ENCODE peak calls at places on chromosome 22, in seven cellular contexts. T is AG10803, L is upper lobe of right lung, G is IMR-90, D is GM13976, C is astrocyte, F is cardiac fibroblast. X is an unnamed sample.

GRCh38 chr22:45918455-45919370 is 58.2 kb downstream of the WNT7B start:
- DNase-seq in T (no peak), L (no peak), G (no peak), D (no peak), C (peak), F (peak), X (no peak)

GRCh38 chr22:49764151-49764581 is 63.5 kb downstream of the BRD1 start:
- DNase-seq in T (peak), L (peak), G (no peak), D (no peak), C (no peak), F (no peak), X (no peak)

GRCh38 chr22:28978158-28978557 is 83.5 kb downstream of the C22orf31 start:
- DNase-seq in T (no peak), L (no peak), G (peak), D (no peak), C (peak), F (peak), X (no peak)

GRCh38 chr22:22241554-22241898 is 3.1 kb upstream of the VPREB1 start:
- DNase-seq in T (no peak), L (no peak), G (no peak), D (no peak), C (no peak), F (no peak), X (no peak)

GRCh38 chr22:28883917-28884753 is 763 bp downstream of the ZNRF3 start:
- DNase-seq in T (peak), L (peak), G (peak), D (peak), C (no peak), F (peak), X (peak)

GRCh38 chr22:26883393-26883792 is 226.0 kb downstream of the MIAT start:
- DNase-seq in T (no peak), L (no peak), G (no peak), D (no peak), C (no peak), F (no peak), X (no peak)

GRCh38 chr22:45709004-45709739 is 37.5 kb downstream of the ATXN10 start:
- DNase-seq in T (peak), L (no peak), G (peak), D (no peak), C (peak), F (peak), X (no peak)

GRCh38 chr22:17882162-17882561 is 107.9 kb upstream of the BID start:
- DNase-seq in T (no peak), L (no peak), G (no peak), D (no peak), C (no peak), F (no peak), X (no peak)

GRCh38 chr22:24707477-24707816 is 67.1 kb downstream of the PIWIL3 start:
- DNase-seq in T (no peak), L (no peak), G (no peak), D (no peak), C (no peak), F (no peak), X (no peak)

GRCh38 chr22:46761539-46762237 is 762 bp upstream of the TBC1D22A start:
- DNase-seq in T (no peak), L (no peak), G (peak), D (no peak), C (no peak), F (no peak), X (no peak)

GRCh38 chr22:46386312-46386711 is 50.8 kb downstream of the TRMU start:
- DNase-seq in T (no peak), L (no peak), G (no peak), D (no peak), C (no peak), F (no peak), X (no peak)

GRCh38 chr22:46180370-46181137 is 30.2 kb downstream of the PPARA start:
- DNase-seq in T (no peak), L (no peak), G (no peak), D (no peak), C (no peak), F (peak), X (no peak)

GRCh38 chr22:47293368-47294221 is 531.1 kb downstream of the TBC1D22A start:
- DNase-seq in T (no peak), L (no peak), G (no peak), D (no peak), C (no peak), F (no peak), X (no peak)

GRCh38 chr22:45159652-45160462 is 3.9 kb upstream of the NUP50 start:
- DNase-seq in T (no peak), L (no peak), G (peak), D (no peak), C (peak), F (peak), X (no peak)

GRCh38 chr22:46703996-46704370 is 34.1 kb downstream of the CERK start:
- DNase-seq in T (no peak), L (no peak), G (no peak), D (no peak), C (no peak), F (no peak), X (no peak)

GRCh38 chr22:24176630-24177029 is 4.7 kb upstream of the SUSD2 start:
- DNase-seq in T (no peak), L (no peak), G (no peak), D (no peak), C (no peak), F (peak), X (no peak)

GRCh38 chr22:40478456-40479125 is 108.2 kb downstream of the SGSM3 start:
- DNase-seq in T (no peak), L (no peak), G (no peak), D (no peak), C (no peak), F (no peak), X (no peak)
- TF ChIP-seq CTCF in T (no peak), L (no peak), G (no peak), D (no peak), C (no peak), F (no peak), X (no peak)

GRCh38 chr22:34111210-34111824 is 191.0 kb upstream of the LARGE1 start:
- DNase-seq in T (peak), L (no peak), G (no peak), D (peak), C (no peak), F (peak), X (peak)

GRCh38 chr22:34108168-34108567 is 187.9 kb upstream of the LARGE1 start:
- DNase-seq in T (no peak), L (no peak), G (no peak), D (no peak), C (no peak), F (no peak), X (no peak)

GRCh38 chr22:34102633-34103032 is 182.4 kb upstream of the LARGE1 start:
- DNase-seq in T (no peak), L (no peak), G (no peak), D (no peak), C (no peak), F (no peak), X (no peak)

DNA sequence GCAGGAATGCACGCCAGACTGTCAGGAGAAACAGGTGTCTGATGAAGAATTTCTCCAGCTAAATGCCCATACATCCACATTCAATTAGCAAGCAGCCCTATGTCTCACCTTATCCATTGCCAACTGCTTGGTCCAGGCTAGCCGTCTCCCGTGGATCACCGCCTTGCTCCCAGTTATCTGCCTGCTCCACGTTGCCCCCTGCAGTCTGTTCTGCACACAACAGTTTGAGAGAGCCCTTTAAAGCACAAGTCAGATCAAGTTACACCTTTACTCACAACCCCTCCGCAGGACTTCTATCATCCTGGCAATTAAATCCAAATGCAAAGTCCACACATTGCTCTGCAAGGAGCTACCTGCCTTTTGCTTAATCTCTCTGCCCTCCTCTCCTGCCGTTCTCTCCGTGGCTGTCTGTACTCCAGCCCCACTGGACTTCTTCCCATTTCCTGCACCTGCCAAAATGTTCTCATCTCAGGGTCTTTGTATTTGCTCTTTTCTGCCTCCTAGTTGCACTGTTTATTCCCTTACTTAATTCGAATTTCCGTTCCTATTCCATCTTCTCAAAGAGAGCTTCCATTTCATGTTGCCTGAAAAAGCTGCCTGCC is 185.3 kb upstream of the LARGE1 start:
- DNase-seq in T (no peak), L (peak), G (no peak), D (peak), C (no peak), F (peak), X (peak)
- TF ChIP-seq CTCF in T (peak), L (peak), G (no peak), D (peak), C (no peak), F (no peak), X (peak)

DNA sequence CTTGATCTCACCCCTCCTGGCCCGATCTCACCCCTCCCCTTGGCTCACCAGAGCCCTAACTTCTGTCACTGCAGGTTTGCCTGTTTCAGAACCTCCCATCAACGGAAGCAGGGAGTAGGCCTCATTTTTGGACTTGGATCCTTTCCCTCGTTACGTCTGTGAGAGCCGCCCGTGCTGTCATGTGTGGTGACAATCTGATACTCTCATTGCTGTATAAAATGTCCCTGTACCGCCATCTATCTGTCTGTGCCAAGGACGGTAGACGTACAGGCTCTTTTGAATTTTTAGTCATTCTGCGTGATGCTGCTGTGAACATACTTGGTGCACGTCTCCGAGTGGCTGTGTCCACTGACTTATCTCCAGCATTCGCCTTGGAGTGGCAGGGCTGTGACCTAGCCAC is 1163.1 kb downstream of the BRD1 start:
- DNase-seq in T (no peak), L (no peak), G (no peak), D (no peak), C (no peak), F (no peak), X (no peak)
- TF ChIP-seq CTCF in T (no peak), L (no peak), G (no peak), D (no peak), C (no peak), F (no peak), X (no peak)

DNA sequence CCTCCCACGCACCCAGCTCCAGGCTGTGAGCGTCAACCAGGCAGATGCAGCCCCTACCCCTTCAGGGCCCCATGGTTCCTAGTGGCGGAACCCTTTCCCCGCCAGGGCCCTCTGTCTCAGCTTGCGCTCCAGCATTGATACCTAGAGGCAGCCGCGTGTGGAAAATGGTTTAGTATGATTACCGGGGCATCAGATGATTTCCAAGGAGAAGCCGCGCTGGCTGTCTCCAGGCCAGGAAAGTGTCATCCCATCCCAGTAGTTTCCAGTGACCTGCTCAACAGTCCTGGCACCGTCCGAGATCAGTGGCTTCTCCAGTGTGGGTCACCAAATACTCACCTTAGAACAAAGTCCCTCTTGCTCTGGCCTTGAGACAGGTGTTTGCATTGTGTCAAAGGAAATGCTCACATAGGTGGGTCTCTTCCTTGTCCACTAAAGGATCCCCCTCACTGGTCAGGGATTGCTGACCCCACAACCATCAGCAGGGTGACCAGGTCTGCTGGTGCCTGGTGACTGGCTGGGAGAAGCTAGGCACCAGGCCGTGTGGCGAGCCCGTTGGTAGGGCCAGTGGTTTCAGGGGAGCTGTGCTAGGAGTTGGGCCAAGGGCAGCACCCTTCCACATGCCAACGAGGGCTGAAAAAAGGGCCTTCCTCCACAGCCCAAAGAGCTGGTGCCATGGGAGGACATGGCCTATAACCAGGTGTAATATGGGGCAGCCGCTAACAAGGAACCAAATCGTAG is 109.4 kb downstream of the MORC2 start:
- DNase-seq in T (no peak), L (peak), G (no peak), D (no peak), C (no peak), F (no peak), X (peak)
- TF ChIP-seq CTCF in T (no peak), L (no peak), G (no peak), D (no peak), C (no peak), F (no peak), X (no peak)

DNA sequence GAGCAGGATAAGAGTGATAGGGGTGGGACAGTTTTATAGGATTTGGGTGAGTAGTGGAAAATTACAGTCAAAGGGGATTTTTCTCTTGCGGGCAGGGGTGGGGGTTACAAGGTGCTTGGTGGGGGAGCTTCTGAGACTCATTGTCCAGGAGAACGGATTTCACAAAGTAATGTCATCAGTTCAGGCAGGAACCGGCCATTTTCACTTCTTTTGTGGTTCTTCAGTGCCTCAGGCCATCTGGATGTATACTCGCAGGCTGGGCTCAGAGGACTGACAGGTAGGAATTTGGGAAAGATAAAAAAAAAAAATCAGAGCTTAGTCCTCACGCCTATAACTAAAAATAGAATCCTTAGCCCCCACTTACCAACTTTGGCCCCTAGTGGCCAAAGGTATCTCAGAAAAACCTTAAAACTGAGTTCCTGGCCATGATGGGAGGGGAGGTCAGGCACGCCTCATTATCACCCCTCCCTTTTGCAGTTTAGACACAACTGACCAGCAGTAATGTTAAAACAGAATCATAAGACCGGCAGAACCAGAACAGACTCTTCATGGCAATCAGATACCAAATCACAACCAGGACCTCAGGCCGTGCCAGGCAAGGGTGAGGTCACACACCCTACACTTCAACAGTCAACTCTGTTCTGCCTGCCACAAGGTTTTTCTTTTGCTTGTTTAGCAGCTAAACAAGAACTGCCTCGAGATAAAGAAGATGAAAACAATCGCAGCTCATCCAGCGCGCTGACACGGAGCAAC is 8.9 kb upstream of the APOBEC3G start:
- DNase-seq in T (no peak), L (no peak), G (no peak), D (no peak), C (no peak), F (no peak), X (no peak)
- TF ChIP-seq CTCF in T (no peak), L (no peak), G (no peak), D (no peak), C (no peak), F (no peak), X (no peak)